ENCODE peak calls at places on chromosomes 16 and 17, in eight cellular contexts. N, Y, S, V, H, C, P and E are unnamed samples.
A peak's percentile ranks its signal among the peaks of the same experiment; 100 is the strongest.

GRCh38 chr17:76076765-76077581 is 2.0 kb upstream of the ZACN start:
- DNase-seq in Y (no peak), H (no peak), V (no peak), P (no peak), S (no peak), C (no peak), N (no peak), E (no peak)

GRCh38 chr16:81478876-81479496 is 34.4 kb downstream of the CMIP start:
- DNase-seq in P (no peak), S (no peak), N (no peak), V (peak; percentile 62), H (no peak), C (no peak), Y (peak; percentile 65), E (no peak)

GRCh38 chr16:12027558-12027957 is 51.0 kb downstream of the SNX29 start:
- DNase-seq in C (no peak), H (no peak), S (no peak), Y (no peak), V (no peak), N (peak; percentile 9), P (no peak), E (no peak)

GRCh38 chr16:12199524-12199923 is 223.0 kb downstream of the SNX29 start:
- DNase-seq in V (no peak), S (no peak), N (no peak), H (no peak), C (no peak), Y (no peak), P (no peak), E (no peak)

GRCh38 chr17:75267403-75268232 is 3.4 kb downstream of the MIF4GD start:
- DNase-seq in H (no peak), Y (peak; percentile 35), V (no peak), C (no peak), N (peak; percentile 76), P (no peak), S (no peak), E (no peak)

GRCh38 chr16:68228652-68229051 is 7.3 kb downstream of the ESRP2 start:
- DNase-seq in N (no peak), H (no peak), P (no peak), C (no peak), V (no peak), S (no peak), Y (no peak), E (no peak)

GRCh38 chr16:69848635-69849545 is 86.8 kb downstream of the WWP2 start:
- DNase-seq in H (no peak), Y (peak; percentile 43), V (no peak), S (peak; percentile 93), C (peak; percentile 68), N (no peak), P (peak; percentile 20), E (peak; percentile 93)

GRCh38 chr17:12918132-12918531 is 99.7 kb downstream of the ELAC2 start:
- DNase-seq in C (no peak), V (no peak), S (no peak), Y (no peak), P (no peak), N (no peak), H (no peak), E (no peak)

GRCh38 chr16:86049641-86050040 is 150.7 kb downstream of the IRF8 start:
- DNase-seq in P (no peak), C (no peak), S (no peak), V (no peak), N (no peak), Y (no peak), H (no peak), E (no peak)

GRCh38 chr16:50530277-50531236 is 17.6 kb upstream of the NKD1 start:
- DNase-seq in P (no peak), N (no peak), Y (no peak), C (no peak), H (no peak), S (no peak), V (no peak), E (no peak)

GRCh38 chr17:57861000-57861736 is 11.3 kb upstream of the MRPS23 start:
- DNase-seq in H (no peak), C (no peak), P (no peak), V (no peak), Y (no peak), N (peak; percentile 86), S (peak; percentile 41), E (peak; percentile 85)

GRCh38 chr17:1252203-1252608 is 18.0 kb upstream of the BHLHA9 start:
- DNase-seq in N (no peak), Y (no peak), V (no peak), P (no peak), H (no peak), C (no peak), S (no peak), E (no peak)

GRCh38 chr16:74749291-74750055 is 25.1 kb downstream of the FA2H start:
- DNase-seq in P (no peak), H (no peak), Y (no peak), V (no peak), N (no peak), S (no peak), C (no peak), E (no peak)

GRCh38 chr17:7883781-7884386 is 4.7 kb upstream of the CHD3 start:
- DNase-seq in N (peak; percentile 16), H (no peak), P (no peak), V (no peak), C (no peak), Y (no peak), S (peak; percentile 48), E (no peak)

GRCh38 chr16:15950167-15950854 is 895 bp downstream of the ABCC1 start:
- DNase-seq in P (no peak), C (peak; percentile 22), H (peak; percentile 24), V (peak; percentile 55), Y (peak; percentile 10), S (peak; percentile 33), N (peak; percentile 55), E (peak; percentile 80)

GRCh38 chr16:89330177-89330856 is 112.8 kb downstream of the ZNF778 start:
- DNase-seq in S (no peak), C (no peak), P (no peak), V (no peak), Y (peak; percentile 50), N (peak; percentile 84), H (no peak), E (no peak)

GRCh38 chr16:760498-761343 is at the start of gene MSLN:
- DNase-seq in N (no peak), H (no peak), Y (no peak), V (no peak), P (no peak), S (no peak), C (no peak), E (no peak)

GRCh38 chr17:50269477-50270429 is 4.5 kb upstream of the TMEM92 start:
- DNase-seq in N (peak; percentile 75), S (peak; percentile 71), C (peak; percentile 83), V (peak; percentile 72), Y (peak; percentile 70), P (peak; percentile 24), H (peak; percentile 82), E (peak; percentile 88)

GRCh38 chr17:34556384-34556783 is 23.0 kb upstream of the TMEM132E start:
- DNase-seq in N (peak; percentile 55), V (no peak), H (no peak), Y (peak; percentile 59), S (no peak), P (no peak), C (no peak), E (no peak)

GRCh38 chr17:37671813-37672544 is 28.7 kb upstream of the DDX52 start:
- DNase-seq in C (peak; percentile 56), H (no peak), V (no peak), N (no peak), S (peak; percentile 80), P (no peak), Y (no peak), E (no peak)

GRCh38 chr17:57834146-57834741 is 15.6 kb downstream of the MRPS23 start:
- DNase-seq in N (peak; percentile 41), Y (no peak), C (no peak), V (no peak), H (no peak), P (peak; percentile 12), S (peak; percentile 80), E (peak; percentile 89)

GRCh38 chr16:11202260-11203091 is 53.5 kb downstream of the SOCS1 start:
- DNase-seq in Y (no peak), H (peak; percentile 38), S (no peak), V (no peak), P (no peak), N (no peak), C (no peak), E (no peak)

GRCh38 chr16:20899503-20900298 is 457 bp downstream of the DCUN1D3 start:
- DNase-seq in H (peak; percentile 35), V (no peak), Y (peak; percentile 7), P (no peak), N (peak; percentile 44), S (peak; percentile 23), C (no peak), E (no peak)

GRCh38 chr16:57619606-57620315 is 8.7 kb upstream of the ADGRG1 start:
- DNase-seq in V (no peak), P (no peak), S (no peak), Y (no peak), N (peak; percentile 92), C (no peak), H (no peak), E (peak; percentile 35)

GRCh38 chr16:1167276-1168107 is 14.6 kb downstream of the CACNA1H start:
- DNase-seq in N (peak; percentile 72), P (peak; percentile 50), V (no peak), Y (no peak), S (no peak), C (no peak), H (peak; percentile 75), E (no peak)

GRCh38 chr17:64772845-64773299 is 110.8 kb upstream of the SMURF2 start:
- DNase-seq in S (no peak), P (no peak), N (no peak), V (no peak), Y (no peak), H (no peak), C (no peak), E (no peak)

GRCh38 chr16:83393196-83393981 is 414.4 kb upstream of the HSBP1 start:
- DNase-seq in V (no peak), H (no peak), N (no peak), P (no peak), C (no peak), S (no peak), Y (no peak), E (no peak)

GRCh38 chr17:20073056-20073979 is 64.2 kb downstream of the SPECC1 start:
- DNase-seq in S (peak; percentile 46), Y (no peak), V (no peak), P (peak; percentile 37), N (no peak), C (no peak), H (no peak), E (no peak)

GRCh38 chr16:80500116-80500859 is 40.5 kb upstream of the DYNLRB2 start:
- DNase-seq in Y (no peak), H (no peak), N (no peak), V (no peak), P (no peak), C (no peak), S (no peak), E (no peak)

GRCh38 chr17:30600830-30601494 is 123.8 kb downstream of the GOSR1 start:
- DNase-seq in H (no peak), P (no peak), C (no peak), N (peak; percentile 47), S (peak; percentile 2), V (no peak), Y (no peak), E (no peak)

GRCh38 chr17:8153550-8153956 is 1.3 kb upstream of the PER1 start:
- DNase-seq in V (no peak), H (peak; percentile 43), P (peak; percentile 36), C (peak; percentile 95), N (peak; percentile 80), Y (no peak), S (peak; percentile 90), E (peak; percentile 94)

GRCh38 chr17:1643293-1643998 is 2.1 kb downstream of the SCARF1 start:
- DNase-seq in P (peak; percentile 26), H (peak; percentile 62), C (no peak), V (peak; percentile 68), N (peak; percentile 64), S (no peak), Y (peak; percentile 41), E (no peak)

GRCh38 chr16:75550211-75550662 is 5.8 kb downstream of the TMEM231 start:
- DNase-seq in N (peak; percentile 71), Y (peak; percentile 75), C (no peak), P (no peak), V (peak; percentile 36), S (no peak), H (no peak), E (no peak)

GRCh38 chr17:79784353-79785016 is 6.5 kb downstream of the CBX2 start:
- DNase-seq in H (peak; percentile 8), P (no peak), N (no peak), Y (no peak), V (no peak), C (no peak), S (no peak), E (no peak)